ENCODE peak calls at places on chromosomes 1 and 21, in nine cellular contexts. B, Q, O, S, T, K, A, W and U are unnamed samples. For H3K4me1, the result is how much of the 10 kb centered on the place peaks cover.

GRCh38 chr1:2972879-2973575 is 48.2 kb upstream of the ACTRT2 start:
- DNase-seq in B (peak), Q (no peak), O (no peak), S (no peak), T (no peak), K (no peak), A (no peak), W (no peak), U (no peak)

GRCh38 chr1:222109836-222110235 is 367.9 kb upstream of the DUSP10 start:
- DNase-seq in B (no peak), Q (no peak), O (no peak), S (no peak), T (no peak), K (no peak), A (no peak), W (no peak), U (no peak)

GRCh38 chr1:232380556-232380955 is 249.4 kb downstream of the SIPA1L2 start:
- DNase-seq in B (no peak), Q (no peak), O (no peak), S (no peak), T (no peak), K (no peak), A (no peak), W (peak), U (no peak)

GRCh38 chr21:15222711-15223110 is 157.9 kb upstream of the NRIP1 start:
- DNase-seq in B (no peak), Q (no peak), O (no peak), S (no peak), T (no peak), K (no peak), A (no peak), W (no peak), U (no peak)

GRCh38 chr21:26388731-26389231 is 184.3 kb downstream of the CYYR1 start:
- DNase-seq in B (no peak), Q (no peak), O (no peak), S (no peak), T (no peak), K (no peak), A (no peak), W (no peak), U (no peak)

GRCh38 chr1:163013826-163014600 is 55.1 kb upstream of the RGS4 start:
- DNase-seq in B (no peak), Q (no peak), O (no peak), S (no peak), T (no peak), K (no peak), A (no peak), W (no peak), U (no peak)

GRCh38 chr1:202616355-202616910 is 93.8 kb downstream of the SYT2 start:
- DNase-seq in B (no peak), Q (no peak), O (no peak), S (no peak), T (no peak), K (no peak), A (peak), W (no peak), U (no peak)

GRCh38 chr1:10387611-10388386 is 11.1 kb upstream of the PGD start:
- DNase-seq in B (no peak), Q (no peak), O (peak), S (no peak), T (peak), K (peak), A (peak), W (no peak), U (no peak)

GRCh38 chr1:98963359-98963758 is 41.3 kb downstream of the PLPPR5 start:
- DNase-seq in B (no peak), Q (no peak), O (no peak), S (no peak), T (no peak), K (no peak), A (no peak), W (no peak), U (no peak)

GRCh38 chr1:214475331-214475730 is 76.1 kb downstream of the PTPN14 start:
- DNase-seq in B (no peak), Q (no peak), O (no peak), S (no peak), T (no peak), K (no peak), A (no peak), W (no peak), U (no peak)

GRCh38 chr1:7334475-7335035 is 436.5 kb upstream of the VAMP3 start:
- DNase-seq in B (no peak), Q (no peak), O (no peak), S (no peak), T (no peak), K (peak), A (no peak), W (no peak), U (no peak)

GRCh38 chr1:156945881-156946661 is 25.6 kb downstream of the LRRC71 start:
- DNase-seq in B (no peak), Q (no peak), O (no peak), S (no peak), T (no peak), K (no peak), A (peak), W (no peak), U (no peak)

GRCh38 chr1:30197616-30197934 is 525.8 kb downstream of the MATN1 start:
- DNase-seq in B (no peak), Q (no peak), O (peak), S (no peak), T (no peak), K (no peak), A (no peak), W (no peak), U (no peak)

GRCh38 chr1:22339237-22339636 is 112.4 kb upstream of the ZBTB40 start:
- DNase-seq in B (no peak), Q (no peak), O (no peak), S (no peak), T (no peak), K (no peak), A (no peak), W (peak), U (no peak)

GRCh38 chr1:158679289-158679688 is 7.2 kb downstream of the SPTA1 start:
- DNase-seq in B (no peak), Q (no peak), O (no peak), S (no peak), T (no peak), K (no peak), A (no peak), W (no peak), U (no peak)

GRCh38 chr1:205294175-205294913 is 27.2 kb downstream of the NUAK2 start:
- DNase-seq in B (no peak), Q (no peak), O (peak), S (no peak), T (no peak), K (peak), A (no peak), W (peak), U (no peak)

GRCh38 chr1:90989990-90990389 is 31.8 kb downstream of the ZNF644 start:
- DNase-seq in B (no peak), Q (no peak), O (no peak), S (no peak), T (no peak), K (no peak), A (no peak), W (no peak), U (no peak)

GRCh38 chr1:90851711-90852050 is 134.6 kb upstream of the BARHL2 start:
- DNase-seq in B (no peak), Q (no peak), O (no peak), S (no peak), T (no peak), K (no peak), A (no peak), W (no peak), U (no peak)

GRCh38 chr1:204837440-204838084 is 33.1 kb upstream of the NFASC start:
- DNase-seq in B (no peak), Q (no peak), O (peak), S (no peak), T (peak), K (peak), A (no peak), W (peak), U (no peak)

GRCh38 chr21:33289199-33289819 is 23.1 kb downstream of the IL10RB start:
- DNase-seq in B (no peak), Q (no peak), O (no peak), S (no peak), T (no peak), K (no peak), A (no peak), W (no peak), U (no peak)

GRCh38 chr1:91273875-91274274 is 130.8 kb downstream of the HFM1 start:
- DNase-seq in B (no peak), Q (no peak), O (no peak), S (no peak), T (no peak), K (no peak), A (no peak), W (no peak), U (no peak)

GRCh38 chr1:56148466-56149193 is 430.7 kb downstream of the PLPP3 start:
- DNase-seq in B (no peak), Q (no peak), O (no peak), S (no peak), T (no peak), K (no peak), A (no peak), W (no peak), U (no peak)

GRCh38 chr1:186044079-186044685 is 310.0 kb downstream of the HMCN1 start:
- DNase-seq in B (no peak), Q (no peak), O (no peak), S (no peak), T (no peak), K (no peak), A (no peak), W (no peak), U (no peak)

GRCh38 chr21:28280611-28281010 is 712.1 kb downstream of the LTN1 start:
- DNase-seq in B (no peak), Q (no peak), O (no peak), S (no peak), T (no peak), K (no peak), A (no peak), W (no peak), U (no peak)

GRCh38 chr1:180643693-180644092 is 11.9 kb downstream of the XPR1 start:
- DNase-seq in B (no peak), Q (no peak), O (peak), S (no peak), T (no peak), K (no peak), A (no peak), W (peak), U (no peak)

GRCh38 chr21:36087362-36088138 is 17.7 kb downstream of the CBR1 start:
- DNase-seq in B (no peak), Q (no peak), O (no peak), S (no peak), T (no peak), K (no peak), A (no peak), W (peak), U (no peak)

GRCh38 chr1:110390692-110391232 is at the start of gene SLC16A4:
- DNase-seq in B (no peak), Q (no peak), O (no peak), S (no peak), T (no peak), K (peak), A (no peak), W (no peak), U (no peak)

GRCh38 chr21:36713746-36714145 is 14.8 kb downstream of the SIM2 start:
- DNase-seq in B (no peak), Q (no peak), O (no peak), S (no peak), T (no peak), K (no peak), A (no peak), W (no peak), U (no peak)

GRCh38 chr1:68229927-68230812 is 2.2 kb downstream of the WLS start:
- DNase-seq in B (no peak), Q (no peak), O (no peak), S (no peak), T (no peak), K (peak), A (no peak), W (no peak), U (no peak)

GRCh38 chr1:194117582-194117981 is 931.2 kb upstream of the B3GALT2 start:
- DNase-seq in B (no peak), Q (no peak), O (no peak), S (no peak), T (no peak), K (no peak), A (no peak), W (no peak), U (no peak)

GRCh38 chr1:165717918-165718515 is 19.7 kb upstream of the ALDH9A1 start:
- DNase-seq in B (no peak), Q (no peak), O (peak), S (no peak), T (no peak), K (peak), A (no peak), W (peak), U (no peak)

DNA sequence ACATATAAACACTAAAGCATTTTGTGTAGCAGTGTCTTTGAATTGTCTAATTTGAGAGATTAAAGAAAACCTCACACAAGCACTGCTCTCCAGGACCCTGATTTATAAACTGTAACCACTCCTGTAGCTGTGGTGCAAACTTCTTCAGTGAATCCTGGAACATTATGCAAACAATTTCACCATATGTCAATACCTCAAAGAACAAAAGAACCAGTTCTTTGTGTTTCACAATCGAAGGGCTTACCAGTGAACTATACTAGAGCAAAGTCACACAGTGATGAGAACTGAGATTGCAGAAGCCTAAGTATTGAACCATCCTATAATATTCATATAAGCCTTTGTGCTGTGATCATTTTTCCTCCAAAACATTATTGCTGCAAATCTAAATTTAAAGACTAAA is 21.5 kb downstream of the DPH5 start:
- DNase-seq in B (no peak), Q (no peak), O (no peak), S (no peak), T (no peak), K (peak), A (no peak), W (no peak), U (no peak)
- H3K4me1 ChIP-seq in B (under half), Q (under half), O (under half), S (under half), T (under half), K (under half), A (under half), W (under half), U (under half)

GRCh38 chr1:220511785-220512184 is 16.2 kb upstream of the MARK1 start:
- DNase-seq in B (peak), Q (no peak), O (no peak), S (no peak), T (peak), K (peak), A (no peak), W (no peak), U (no peak)
- TF ChIP-seq CTCF in B (peak), Q (no peak), O (no peak), S (peak), T (peak), K (no peak), A (no peak), W (no peak), U (no peak)

GRCh38 chr1:37474051-37474696 is at the start of gene ZC3H12A:
- DNase-seq in B (peak), Q (peak), O (peak), S (peak), T (peak), K (peak), A (peak), W (peak), U (peak)

GRCh38 chr1:37474697-37475379 is 458 bp downstream of the ZC3H12A start:
- DNase-seq in B (peak), Q (no peak), O (peak), S (no peak), T (no peak), K (no peak), A (peak), W (peak), U (peak)

GRCh38 chr1:37472281-37472680 is 2.1 kb upstream of the ZC3H12A start:
- DNase-seq in B (no peak), Q (no peak), O (no peak), S (no peak), T (no peak), K (no peak), A (no peak), W (no peak), U (no peak)

GRCh38 chr1:37472994-37473393 is 1.4 kb upstream of the ZC3H12A start:
- DNase-seq in B (no peak), Q (no peak), O (no peak), S (no peak), T (no peak), K (no peak), A (no peak), W (no peak), U (no peak)

GRCh38 chr1:37473431-37474050 is 839 bp upstream of the ZC3H12A start:
- DNase-seq in B (no peak), Q (no peak), O (no peak), S (no peak), T (no peak), K (peak), A (no peak), W (peak), U (peak)
- H3K4me1 ChIP-seq in B (half or more), Q (half or more), O (half or more), S (half or more), T (half or more), K (under half), A (half or more), W (half or more), U (under half)

GRCh38 chr1:155801149-155801548 is 55.9 kb downstream of the GON4L start:
- DNase-seq in B (no peak), Q (no peak), O (no peak), S (no peak), T (no peak), K (no peak), A (no peak), W (no peak), U (no peak)
- TF ChIP-seq CTCF in B (no peak), Q (no peak), O (no peak), S (no peak), T (no peak), K (no peak), A (no peak), W (no peak), U (no peak)

GRCh38 chr21:45572231-45572630 is 30.0 kb upstream of the SLC19A1 start:
- DNase-seq in B (no peak), Q (no peak), O (no peak), S (no peak), T (peak), K (no peak), A (no peak), W (no peak), U (no peak)

GRCh38 chr21:45570071-45570470 is 27.8 kb upstream of the SLC19A1 start:
- DNase-seq in B (no peak), Q (no peak), O (no peak), S (no peak), T (no peak), K (no peak), A (no peak), W (no peak), U (no peak)

GRCh38 chr21:45572783-45573451 is 30.7 kb upstream of the SLC19A1 start:
- DNase-seq in B (no peak), Q (no peak), O (no peak), S (no peak), T (no peak), K (no peak), A (no peak), W (no peak), U (no peak)

GRCh38 chr21:45570826-45571601 is 28.8 kb upstream of the SLC19A1 start:
- DNase-seq in B (no peak), Q (no peak), O (no peak), S (no peak), T (no peak), K (no peak), A (no peak), W (peak), U (no peak)

GRCh38 chr21:45571641-45572040 is 29.4 kb upstream of the SLC19A1 start:
- DNase-seq in B (no peak), Q (no peak), O (no peak), S (no peak), T (peak), K (no peak), A (no peak), W (no peak), U (peak)
- H3K4me1 ChIP-seq in B (under half), Q (under half), O (under half), S (under half), T (under half), K (under half), A (under half), W (under half), U (under half)

GRCh38 chr1:206469933-206470691 is at the start of gene IKBKE:
- DNase-seq in B (peak), Q (no peak), O (peak), S (no peak), T (no peak), K (peak), A (no peak), W (peak), U (peak)
- TF ChIP-seq CTCF in B (peak), Q (peak), O (no peak), S (peak), T (peak), K (peak), A (no peak), W (no peak), U (peak)